ENCODE peak calls at places on chromosomes 13 and 19, in six cellular contexts. One of them, this sample, is unnamed.

GRCh38 chr13:78030351-78030750 is 111.7 kb upstream of the EDNRB start:
- DNase-seq in fibroblast of pulmonary artery: no peak
- DNase-seq in progenitor cell of endocrine pancreas: no peak
- DNase-seq in fibroblast of lung: no peak
- DNase-seq in SW480: no peak
- DNase-seq in neural crest cell: no peak
- DNase-seq in this sample: no peak

GRCh38 chr13:73832203-73832602 is 302.0 kb downstream of the KLF12 start:
- DNase-seq in fibroblast of pulmonary artery: no peak
- DNase-seq in progenitor cell of endocrine pancreas: no peak
- DNase-seq in fibroblast of lung: peak
- DNase-seq in SW480: no peak
- DNase-seq in neural crest cell: no peak
- DNase-seq in this sample: no peak

GRCh38 chr13:76462003-76462402 is 424.2 kb downstream of the KCTD12 start:
- DNase-seq in fibroblast of pulmonary artery: no peak
- DNase-seq in progenitor cell of endocrine pancreas: no peak
- DNase-seq in fibroblast of lung: no peak
- DNase-seq in SW480: no peak
- DNase-seq in neural crest cell: no peak
- DNase-seq in this sample: no peak

GRCh38 chr13:31236211-31236786 is 36.5 kb downstream of the B3GLCT start:
- DNase-seq in fibroblast of pulmonary artery: peak
- DNase-seq in progenitor cell of endocrine pancreas: no peak
- DNase-seq in fibroblast of lung: peak
- DNase-seq in SW480: peak
- DNase-seq in neural crest cell: no peak
- DNase-seq in this sample: peak

GRCh38 chr19:35306473-35307246 is 14.7 kb downstream of the MAG start:
- DNase-seq in fibroblast of pulmonary artery: no peak
- DNase-seq in progenitor cell of endocrine pancreas: no peak
- DNase-seq in fibroblast of lung: no peak
- DNase-seq in SW480: peak
- DNase-seq in neural crest cell: no peak
- DNase-seq in this sample: peak

GRCh38 chr19:41411682-41412265 is 14.2 kb downstream of the BCKDHA start:
- DNase-seq in fibroblast of pulmonary artery: no peak
- DNase-seq in progenitor cell of endocrine pancreas: no peak
- DNase-seq in fibroblast of lung: no peak
- DNase-seq in SW480: no peak
- DNase-seq in neural crest cell: no peak
- DNase-seq in this sample: no peak

GRCh38 chr13:61142506-61142905 is 273.1 kb downstream of the PCDH20 start:
- DNase-seq in fibroblast of pulmonary artery: no peak
- DNase-seq in progenitor cell of endocrine pancreas: no peak
- DNase-seq in fibroblast of lung: no peak
- DNase-seq in SW480: no peak
- DNase-seq in neural crest cell: no peak
- DNase-seq in this sample: no peak

GRCh38 chr13:53691417-53691816 is 662.8 kb downstream of the OLFM4 start:
- DNase-seq in fibroblast of pulmonary artery: no peak
- DNase-seq in progenitor cell of endocrine pancreas: no peak
- DNase-seq in fibroblast of lung: no peak
- DNase-seq in SW480: no peak
- DNase-seq in neural crest cell: no peak
- DNase-seq in this sample: no peak

GRCh38 chr19:52034051-52034728 is 6.0 kb upstream of the ZNF614 start:
- DNase-seq in fibroblast of pulmonary artery: peak
- DNase-seq in progenitor cell of endocrine pancreas: no peak
- DNase-seq in fibroblast of lung: peak
- DNase-seq in SW480: no peak
- DNase-seq in neural crest cell: no peak
- DNase-seq in this sample: no peak

GRCh38 chr19:46487178-46487801 is 8.4 kb downstream of the PNMA8B start:
- DNase-seq in fibroblast of pulmonary artery: no peak
- DNase-seq in progenitor cell of endocrine pancreas: no peak
- DNase-seq in fibroblast of lung: no peak
- DNase-seq in SW480: no peak
- DNase-seq in neural crest cell: no peak
- DNase-seq in this sample: no peak

GRCh38 chr19:16460454-16460853 is 11.3 kb downstream of the EPS15L1 start:
- DNase-seq in fibroblast of pulmonary artery: no peak
- DNase-seq in progenitor cell of endocrine pancreas: no peak
- DNase-seq in fibroblast of lung: no peak
- DNase-seq in SW480: no peak
- DNase-seq in neural crest cell: no peak
- DNase-seq in this sample: no peak

GRCh38 chr19:16654621-16655020 is 5.3 kb downstream of the SMIM7 start:
- DNase-seq in fibroblast of pulmonary artery: peak
- DNase-seq in progenitor cell of endocrine pancreas: no peak
- DNase-seq in fibroblast of lung: peak
- DNase-seq in SW480: no peak
- DNase-seq in neural crest cell: no peak
- DNase-seq in this sample: peak

GRCh38 chr19:47707135-47707925 is 5.9 kb upstream of the EHD2 start:
- DNase-seq in fibroblast of pulmonary artery: peak
- DNase-seq in progenitor cell of endocrine pancreas: peak
- DNase-seq in fibroblast of lung: peak
- DNase-seq in SW480: peak
- DNase-seq in neural crest cell: peak
- DNase-seq in this sample: peak

GRCh38 chr19:4379383-4380253 is 20.7 kb downstream of the SH3GL1 start:
- DNase-seq in fibroblast of pulmonary artery: peak
- DNase-seq in progenitor cell of endocrine pancreas: no peak
- DNase-seq in fibroblast of lung: peak
- DNase-seq in SW480: peak
- DNase-seq in neural crest cell: no peak
- DNase-seq in this sample: no peak

GRCh38 chr13:59750860-59751259 is 412.9 kb downstream of the DIAPH3 start:
- DNase-seq in fibroblast of pulmonary artery: peak
- DNase-seq in progenitor cell of endocrine pancreas: peak
- DNase-seq in fibroblast of lung: peak
- DNase-seq in SW480: no peak
- DNase-seq in neural crest cell: peak
- DNase-seq in this sample: peak

GRCh38 chr19:6765738-6766356 is 1.4 kb downstream of the SH2D3A start:
- DNase-seq in fibroblast of pulmonary artery: no peak
- DNase-seq in progenitor cell of endocrine pancreas: peak
- DNase-seq in fibroblast of lung: no peak
- DNase-seq in SW480: peak
- DNase-seq in neural crest cell: no peak
- DNase-seq in this sample: no peak

GRCh38 chr13:31441804-31442487 is 242.2 kb downstream of the B3GLCT start:
- DNase-seq in fibroblast of pulmonary artery: no peak
- DNase-seq in progenitor cell of endocrine pancreas: no peak
- DNase-seq in fibroblast of lung: no peak
- DNase-seq in SW480: no peak
- DNase-seq in neural crest cell: no peak
- DNase-seq in this sample: no peak

GRCh38 chr13:100694722-100695644 is 20.4 kb upstream of the TMTC4 start:
- DNase-seq in fibroblast of pulmonary artery: peak
- DNase-seq in progenitor cell of endocrine pancreas: peak
- DNase-seq in fibroblast of lung: peak
- DNase-seq in SW480: peak
- DNase-seq in neural crest cell: peak
- DNase-seq in this sample: peak

GRCh38 chr19:10412257-10412977 is 7.9 kb upstream of the PDE4A start:
- DNase-seq in fibroblast of pulmonary artery: no peak
- DNase-seq in progenitor cell of endocrine pancreas: no peak
- DNase-seq in fibroblast of lung: no peak
- DNase-seq in SW480: no peak
- DNase-seq in neural crest cell: no peak
- DNase-seq in this sample: no peak

GRCh38 chr19:55540619-55541018 is 3.7 kb upstream of the SBK2 start:
- DNase-seq in fibroblast of pulmonary artery: no peak
- DNase-seq in progenitor cell of endocrine pancreas: no peak
- DNase-seq in fibroblast of lung: no peak
- DNase-seq in SW480: no peak
- DNase-seq in neural crest cell: no peak
- DNase-seq in this sample: no peak

GRCh38 chr13:34207334-34207733 is 389.4 kb downstream of the RFC3 start:
- DNase-seq in fibroblast of pulmonary artery: peak
- DNase-seq in progenitor cell of endocrine pancreas: no peak
- DNase-seq in fibroblast of lung: peak
- DNase-seq in SW480: no peak
- DNase-seq in neural crest cell: no peak
- DNase-seq in this sample: no peak

GRCh38 chr13:26710166-26710565 is 50.4 kb downstream of the GPR12 start:
- DNase-seq in fibroblast of pulmonary artery: no peak
- DNase-seq in progenitor cell of endocrine pancreas: no peak
- DNase-seq in fibroblast of lung: no peak
- DNase-seq in SW480: no peak
- DNase-seq in neural crest cell: no peak
- DNase-seq in this sample: no peak

GRCh38 chr19:1999856-2000515 is 15.5 kb downstream of the BTBD2 start:
- DNase-seq in fibroblast of pulmonary artery: no peak
- DNase-seq in progenitor cell of endocrine pancreas: no peak
- DNase-seq in fibroblast of lung: no peak
- DNase-seq in SW480: no peak
- DNase-seq in neural crest cell: no peak
- DNase-seq in this sample: no peak

GRCh38 chr19:47058621-47059020 is 10.2 kb upstream of the TMEM160 start:
- DNase-seq in fibroblast of pulmonary artery: no peak
- DNase-seq in progenitor cell of endocrine pancreas: no peak
- DNase-seq in fibroblast of lung: no peak
- DNase-seq in SW480: no peak
- DNase-seq in neural crest cell: no peak
- DNase-seq in this sample: no peak

GRCh38 chr13:47135800-47136658 is 239.2 kb upstream of the HTR2A start:
- DNase-seq in fibroblast of pulmonary artery: no peak
- DNase-seq in progenitor cell of endocrine pancreas: no peak
- DNase-seq in fibroblast of lung: no peak
- DNase-seq in SW480: no peak
- DNase-seq in neural crest cell: no peak
- DNase-seq in this sample: no peak

GRCh38 chr13:20475927-20476691 is 49.5 kb downstream of the CRYL1 start:
- DNase-seq in fibroblast of pulmonary artery: no peak
- DNase-seq in progenitor cell of endocrine pancreas: no peak
- DNase-seq in fibroblast of lung: peak
- DNase-seq in SW480: peak
- DNase-seq in neural crest cell: no peak
- DNase-seq in this sample: no peak

GRCh38 chr13:26508885-26509284 is 48.6 kb upstream of the WASF3 start:
- DNase-seq in fibroblast of pulmonary artery: peak
- DNase-seq in progenitor cell of endocrine pancreas: no peak
- DNase-seq in fibroblast of lung: peak
- DNase-seq in SW480: no peak
- DNase-seq in neural crest cell: no peak
- DNase-seq in this sample: no peak

GRCh38 chr19:13054605-13055212 is 47.9 kb downstream of the LYL1 start:
- DNase-seq in fibroblast of pulmonary artery: no peak
- DNase-seq in progenitor cell of endocrine pancreas: no peak
- DNase-seq in fibroblast of lung: no peak
- DNase-seq in SW480: no peak
- DNase-seq in neural crest cell: no peak
- DNase-seq in this sample: no peak

GRCh38 chr19:18190278-18190677 is 2.7 kb upstream of the MPV17L2 start:
- DNase-seq in fibroblast of pulmonary artery: no peak
- DNase-seq in progenitor cell of endocrine pancreas: no peak
- DNase-seq in fibroblast of lung: no peak
- DNase-seq in SW480: no peak
- DNase-seq in neural crest cell: no peak
- DNase-seq in this sample: no peak

GRCh38 chr13:50403311-50403710 is 388.1 kb downstream of the KCNRG start:
- DNase-seq in fibroblast of pulmonary artery: no peak
- DNase-seq in progenitor cell of endocrine pancreas: no peak
- DNase-seq in fibroblast of lung: no peak
- DNase-seq in SW480: no peak
- DNase-seq in neural crest cell: no peak
- DNase-seq in this sample: no peak

This sample was measured in HAP-1.